ENCODE peak calls at places on chromosomes 4 and X, in five cellular contexts. Q, Z, Y, D and S are unnamed samples.

GRCh38 chrX:47206316-47206715 is 12.2 kb upstream of the CDK16 start:
- ATAC-seq in Z (no peak), D (no peak), Y (no peak), Q (no peak), S (no peak)

GRCh38 chr4:110503588-110504435 is 27.9 kb downstream of the ENPEP start:
- ATAC-seq in Y (no peak), D (no peak), Z (no peak), Q (no peak), S (no peak)

GRCh38 chr4:3074846-3075651 is 568 bp downstream of the HTT start:
- ATAC-seq in Z (peak), Q (no peak), D (peak), Y (peak), S (peak)

GRCh38 chr4:186228514-186228894 is 1.2 kb downstream of the KLKB1 start:
- ATAC-seq in Y (no peak), Q (no peak), D (no peak), Z (no peak), S (no peak)

GRCh38 chr4:148874331-148874730 is 432.1 kb upstream of the NR3C2 start:
- ATAC-seq in Q (no peak), Y (no peak), D (no peak), Z (no peak), S (no peak)

GRCh38 chrX:26376037-26376708 is 160.2 kb downstream of the MAGEB5 start:
- ATAC-seq in Q (no peak), Y (no peak), D (no peak), Z (no peak), S (no peak)

GRCh38 chr4:91267543-91267942 is 1036.2 kb upstream of the GRID2 start:
- ATAC-seq in Y (no peak), Q (no peak), Z (peak), D (no peak), S (no peak)

GRCh38 chr4:75708218-75708691 is 16.1 kb upstream of the USO1 start:
- ATAC-seq in Q (peak), Y (peak), Z (peak), D (peak), S (no peak)

GRCh38 chr4:89657931-89658700 is 178.8 kb downstream of the SNCA start:
- ATAC-seq in D (no peak), Z (peak), Q (no peak), Y (no peak), S (no peak)

GRCh38 chr4:98939892-98940298 is 11.0 kb upstream of the EIF4E start:
- ATAC-seq in Z (peak), D (peak), Q (no peak), Y (peak), S (no peak)

GRCh38 chr4:97496298-97496873 is 646.9 kb downstream of the STPG2 start:
- ATAC-seq in Q (no peak), Z (no peak), D (no peak), Y (no peak), S (no peak)

GRCh38 chrX:107154787-107155620 is 36.4 kb upstream of the RBM41 start:
- ATAC-seq in Q (peak), D (peak), Y (no peak), Z (no peak), S (no peak)

GRCh38 chrX:136126371-136126770 is 21.0 kb upstream of the FHL1 start:
- ATAC-seq in Q (no peak), Y (no peak), Z (no peak), D (no peak), S (no peak)

GRCh38 chrX:121208563-121208962 is 161.2 kb downstream of the GLUD2 start:
- ATAC-seq in Z (no peak), Y (no peak), D (peak), Q (no peak), S (peak)

GRCh38 chr4:113469926-113470325 is 291.6 kb downstream of the CAMK2D start:
- ATAC-seq in D (no peak), Z (no peak), Y (no peak), Q (no peak), S (no peak)

GRCh38 chr4:113467581-113467980 is 294.0 kb downstream of the CAMK2D start:
- ATAC-seq in Y (no peak), Q (no peak), Z (no peak), D (no peak), S (peak)

GRCh38 chr4:113471141-113471860 is 290.2 kb downstream of the CAMK2D start:
- ATAC-seq in Y (no peak), Q (no peak), Z (no peak), D (no peak), S (no peak)

GRCh38 chr4:113469023-113469390 is 292.5 kb downstream of the CAMK2D start:
- ATAC-seq in Z (no peak), Y (no peak), Q (no peak), D (no peak), S (no peak)

GRCh38 chr4:113468165-113469022 is 293.1 kb downstream of the CAMK2D start:
- ATAC-seq in Q (peak), Y (peak), Z (no peak), D (no peak), S (peak)
- TF ChIP-seq POLR2AphosphoS5 in Q (peak), Y (no peak), Z (no peak), D (no peak), S (peak)

GRCh38 chr4:55547461-55547770 is 707 bp upstream of the CLOCK start:
- ATAC-seq in D (no peak), Q (no peak), Y (no peak), Z (no peak), S (peak)

GRCh38 chr4:55545133-55545532 is 1.6 kb downstream of the CLOCK start:
- ATAC-seq in Y (no peak), Q (no peak), Z (no peak), D (no peak), S (no peak)

GRCh38 chr4:55547918-55548317 is 1.2 kb upstream of the CLOCK start:
- ATAC-seq in D (no peak), Q (no peak), Y (no peak), Z (no peak), S (no peak)

GRCh38 chr4:55545681-55546632 is 752 bp downstream of the CLOCK start:
- ATAC-seq in Y (peak), Z (peak), Q (peak), D (peak), S (peak)

DNA sequence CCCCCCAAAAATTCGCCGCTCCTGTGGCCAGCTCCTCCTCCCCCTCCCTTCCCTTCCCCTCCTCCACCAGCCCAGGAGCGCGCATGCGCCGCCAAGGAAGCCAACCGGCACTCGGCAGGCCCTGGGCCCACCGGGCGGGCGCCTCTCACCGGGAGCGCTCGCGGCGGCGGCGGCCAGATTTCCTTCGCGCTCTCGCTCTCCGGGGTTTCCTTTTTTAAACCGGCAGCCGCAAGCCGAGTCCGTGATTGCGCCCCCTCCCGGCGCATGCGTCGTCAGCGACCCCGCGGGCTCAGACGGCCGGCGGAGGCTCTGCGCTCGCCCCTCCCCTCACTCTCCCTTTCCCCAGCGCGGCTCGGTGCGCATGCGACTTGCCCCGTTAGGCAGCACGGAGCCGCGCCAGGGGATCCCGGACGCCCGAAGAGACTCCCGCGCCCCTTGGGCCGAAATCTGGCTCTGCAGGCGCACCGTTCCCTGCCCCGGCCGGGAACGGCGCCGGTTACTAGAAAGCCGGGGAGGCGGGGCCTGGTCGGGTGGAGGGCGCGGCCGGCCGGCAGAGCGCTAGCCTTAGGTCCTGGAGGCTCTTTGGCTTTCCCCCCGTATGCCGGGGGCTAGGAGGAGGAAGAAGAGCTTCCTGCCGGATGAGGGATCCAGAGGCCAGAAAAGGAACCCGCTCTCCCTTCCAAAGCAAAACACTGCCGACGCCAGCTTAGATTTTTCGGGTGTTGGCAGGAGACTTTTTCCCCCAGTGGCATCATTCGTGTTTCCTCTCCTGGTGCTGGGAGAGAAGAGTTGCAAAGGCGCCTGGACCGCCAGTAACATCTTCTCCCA is at the start of gene CLOCK:
- ATAC-seq in Y (peak), Z (peak), Q (peak), D (peak), S (peak)
- TF ChIP-seq EP300 in Y (no peak), Z (no peak), Q (no peak), D (no peak), S (no peak)

GRCh38 chr4:147456706-147457105 is 24.2 kb upstream of the EDNRA start:
- ATAC-seq in D (no peak), Z (no peak), Y (no peak), Q (no peak), S (no peak)

GRCh38 chr4:147447820-147448219 is 33.1 kb upstream of the EDNRA start:
- ATAC-seq in Q (no peak), D (no peak), Y (no peak), Z (no peak), S (no peak)

DNA sequence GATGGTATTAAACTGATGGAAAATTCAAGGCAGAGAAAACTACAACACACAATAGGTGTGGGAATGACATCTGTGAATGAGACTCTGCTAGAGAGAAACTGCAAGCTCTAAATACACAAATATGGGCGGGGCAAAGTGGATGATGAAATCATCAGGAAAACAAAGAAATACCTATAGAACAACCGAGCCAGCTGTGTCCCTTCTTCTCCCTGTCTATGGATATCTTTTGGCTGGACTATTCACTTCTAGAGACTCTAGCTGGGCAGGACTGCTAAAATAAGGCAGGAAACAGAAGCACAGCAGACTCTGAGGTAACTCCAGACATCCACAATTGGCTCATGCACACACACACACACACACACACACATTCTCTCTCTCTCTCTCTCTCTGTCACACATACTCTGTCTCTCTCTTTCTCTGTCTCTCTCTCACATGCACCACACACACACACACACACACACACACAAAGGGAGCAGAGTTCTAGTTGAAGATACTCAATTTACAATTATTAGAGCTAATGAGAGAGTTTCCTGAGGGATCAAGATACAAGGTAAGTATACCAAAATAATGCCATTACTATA is 27.2 kb upstream of the EDNRA start:
- ATAC-seq in D (peak), Z (no peak), Q (no peak), Y (no peak), S (no peak)
- TF ChIP-seq POLR2AphosphoS5 in D (no peak), Z (no peak), Q (no peak), Y (no peak), S (no peak)

GRCh38 chr4:124703154-124703553 is 9.4 kb downstream of the ANKRD50 start:
- ATAC-seq in Y (no peak), Z (no peak), Q (no peak), D (no peak), S (no peak)
- TF ChIP-seq EP300 in Y (no peak), Z (no peak), Q (no peak), D (no peak), S (no peak)

GRCh38 chr4:48311896-48312295 is 29.4 kb upstream of the SLAIN2 start:
- ATAC-seq in Y (no peak), D (no peak), Z (no peak), Q (no peak), S (no peak)
- TF ChIP-seq POLR2AphosphoS5 in Y (no peak), D (no peak), Z (no peak), Q (no peak), S (no peak)